ENCODE peak calls at places on chromosomes 2 and 18, in seven cellular contexts. O is tibial nerve; L is dorsolateral prefrontal cortex; B is effector memory CD4-positive, alpha-beta T cell; I is fibroblast of lung; E is CD4-positive, CD25-positive, alpha-beta regulatory T cell; R is WERI-Rb-1. J is an unnamed sample.

GRCh38 chr18:58438161-58438983 is 190.5 kb downstream of the ALPK2 start:
- DNase-seq in E (peak), L (no peak), B (no peak), O (no peak), R (no peak), I (peak), J (no peak)

GRCh38 chr18:79766308-79766707 is 31.4 kb upstream of the KCNG2 start:
- DNase-seq in L (peak), E (no peak), R (no peak), B (no peak), I (no peak), O (no peak), J (no peak)

GRCh38 chr2:192267484-192267883 is 72.8 kb upstream of the TMEFF2 start:
- DNase-seq in O (no peak), E (no peak), L (no peak), R (no peak), I (peak), B (no peak), J (no peak)

GRCh38 chr2:128591841-128592822 is 273.5 kb upstream of the HS6ST1 start:
- DNase-seq in E (no peak), O (no peak), I (no peak), R (no peak), B (no peak), L (no peak), J (no peak)

GRCh38 chr2:219404954-219405353 is 13.2 kb upstream of the DES start:
- DNase-seq in E (no peak), L (no peak), O (no peak), R (peak), I (no peak), B (no peak), J (no peak)

GRCh38 chr2:219183151-219183757 is 5.2 kb downstream of the RETREG2 start:
- DNase-seq in O (no peak), R (no peak), E (no peak), B (no peak), I (no peak), L (no peak), J (no peak)

GRCh38 chr2:145065278-145065677 is 545.4 kb upstream of the ZEB2 start:
- DNase-seq in R (no peak), I (no peak), O (no peak), B (no peak), L (peak), E (no peak), J (no peak)

GRCh38 chr2:196173505-196173904 is 2.1 kb upstream of the STK17B start:
- DNase-seq in I (peak), R (no peak), E (no peak), L (no peak), B (no peak), O (no peak), J (no peak)

GRCh38 chr2:33236457-33236856 is 240.0 kb upstream of the RASGRP3 start:
- DNase-seq in L (no peak), R (no peak), I (peak), B (no peak), O (no peak), E (no peak), J (no peak)

GRCh38 chr2:67346718-67347407 is 50.3 kb upstream of the ETAA1 start:
- DNase-seq in I (peak), R (no peak), E (no peak), L (no peak), O (no peak), B (no peak), J (no peak)

GRCh38 chr18:42048150-42048549 is 93.1 kb downstream of the PIK3C3 start:
- DNase-seq in I (peak), R (no peak), B (no peak), L (no peak), O (no peak), E (no peak), J (no peak)

GRCh38 chr18:12516049-12516677 is 108.4 kb downstream of the PRELID3A start:
- DNase-seq in B (no peak), E (no peak), I (no peak), L (no peak), O (no peak), R (no peak), J (no peak)

DNA sequence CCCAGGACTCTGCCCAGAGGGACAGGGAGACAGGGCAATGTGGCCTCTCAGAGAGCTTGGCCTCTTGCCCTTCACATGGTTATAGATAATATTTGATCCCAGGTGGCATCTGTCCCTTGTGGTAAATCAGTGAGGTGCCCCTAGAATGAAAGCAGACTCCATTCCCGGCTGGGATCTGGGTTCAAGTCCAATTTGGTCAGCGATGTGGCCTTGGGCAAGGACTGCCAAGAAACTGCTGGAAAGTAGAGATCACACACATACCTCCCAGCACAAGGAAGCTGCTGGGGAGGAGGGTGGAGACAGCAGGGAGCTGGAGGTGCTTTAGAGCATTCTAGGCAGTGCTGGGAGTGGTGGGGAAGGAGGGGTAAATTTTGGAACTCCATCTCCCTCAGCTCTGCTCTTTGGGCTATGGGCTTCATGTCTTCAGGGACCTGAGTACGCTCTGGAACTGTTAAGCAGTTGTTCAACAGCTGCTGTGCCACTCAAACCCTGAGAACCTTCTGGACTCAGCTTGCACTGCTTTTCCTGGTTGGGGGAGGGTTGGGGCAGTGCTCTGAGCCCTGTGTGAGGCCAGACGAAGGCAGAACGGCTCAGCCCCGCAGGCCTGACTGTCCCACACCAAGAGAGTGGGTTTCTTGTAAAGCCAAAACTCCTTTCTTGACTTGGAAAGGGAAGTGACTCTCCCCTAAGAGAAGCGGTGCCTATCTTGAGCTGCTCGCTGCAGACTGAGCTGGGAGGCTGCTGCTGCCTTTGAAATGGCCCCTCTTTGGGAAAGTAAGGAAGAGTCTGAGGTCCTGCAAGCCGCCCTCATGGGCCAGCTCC is 23.0 kb downstream of the INPP5D start:
- DNase-seq in B (no peak), E (no peak), I (no peak), R (no peak), O (no peak), L (no peak), J (no peak)
- H3K27ac ChIP-seq in B (peak), E (peak), I (no peak), R (no peak), O (peak), L (peak), J (peak)

DNA sequence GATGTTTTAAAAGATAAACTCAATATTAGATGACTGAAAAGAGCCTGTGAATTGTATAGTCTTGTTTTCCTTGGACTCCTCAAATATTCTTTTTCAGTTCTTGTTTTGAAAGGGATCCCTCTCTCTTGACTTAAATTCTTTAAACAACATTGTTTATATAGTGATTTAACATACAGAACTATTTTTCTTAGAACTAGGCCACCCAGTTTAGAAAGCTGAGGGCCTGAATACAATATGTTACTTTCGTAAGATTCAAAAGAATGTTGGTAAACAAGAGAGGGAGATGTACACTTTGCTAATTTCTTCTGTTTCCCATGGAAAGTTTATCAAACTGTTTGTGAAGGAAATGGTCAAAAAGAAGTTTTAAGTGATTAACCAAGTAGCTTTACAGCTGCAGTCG is 5.5 kb upstream of the TSPYL6 start:
- DNase-seq in I (no peak), O (no peak), L (no peak), R (no peak), E (no peak), B (no peak), J (no peak)
- H3K27ac ChIP-seq in I (no peak), O (no peak), L (no peak), R (no peak), E (no peak), B (no peak), J (no peak)

GRCh38 chr2:133342283-133342895 is 225.9 kb downstream of the NCKAP5 start:
- DNase-seq in B (no peak), L (no peak), E (no peak), O (no peak), R (peak), I (no peak), J (no peak)
- H3K27ac ChIP-seq in B (no peak), L (no peak), E (no peak), O (no peak), R (no peak), I (no peak), J (no peak)

DNA sequence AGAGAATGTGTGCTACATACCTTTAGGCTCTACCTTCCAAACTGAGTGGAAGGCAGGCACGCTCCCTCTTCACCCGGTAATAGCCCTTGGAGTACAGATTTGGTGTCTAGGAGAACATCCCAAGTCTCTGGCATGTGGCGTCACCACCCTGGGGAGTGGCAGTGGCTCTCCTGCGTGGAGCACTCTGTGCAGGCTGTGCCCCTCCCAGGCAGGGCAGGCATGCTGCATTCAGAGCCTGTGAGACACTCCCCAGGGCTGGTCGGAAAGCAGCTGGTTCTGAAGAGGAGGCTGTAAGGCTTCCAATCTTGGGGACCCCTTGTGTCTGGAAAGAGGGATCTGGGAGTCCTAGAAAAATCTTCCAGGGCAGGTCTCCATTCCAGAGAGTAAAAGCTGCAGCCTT is 193.3 kb downstream of the ANKRD30B start:
- DNase-seq in L (no peak), B (no peak), R (no peak), E (no peak), I (no peak), O (no peak), J (no peak)
- H3K27ac ChIP-seq in L (no peak), B (no peak), R (no peak), E (no peak), I (no peak), O (no peak), J (no peak)

GRCh38 chr18:54127759-54128378 is 96.6 kb downstream of the MBD2 start:
- DNase-seq in L (peak), I (peak), E (no peak), O (no peak), B (no peak), R (peak), J (no peak)

GRCh38 chr18:54130631-54131030 is 93.8 kb downstream of the MBD2 start:
- DNase-seq in L (no peak), B (no peak), O (no peak), E (no peak), I (no peak), R (no peak), J (no peak)

GRCh38 chr18:54130177-54130576 is 94.3 kb downstream of the MBD2 start:
- DNase-seq in R (no peak), L (no peak), B (no peak), O (no peak), E (no peak), I (no peak), J (no peak)

GRCh38 chr18:54125429-54125828 is 99.0 kb downstream of the MBD2 start:
- DNase-seq in L (no peak), R (no peak), B (no peak), O (no peak), E (no peak), I (no peak), J (no peak)

DNA sequence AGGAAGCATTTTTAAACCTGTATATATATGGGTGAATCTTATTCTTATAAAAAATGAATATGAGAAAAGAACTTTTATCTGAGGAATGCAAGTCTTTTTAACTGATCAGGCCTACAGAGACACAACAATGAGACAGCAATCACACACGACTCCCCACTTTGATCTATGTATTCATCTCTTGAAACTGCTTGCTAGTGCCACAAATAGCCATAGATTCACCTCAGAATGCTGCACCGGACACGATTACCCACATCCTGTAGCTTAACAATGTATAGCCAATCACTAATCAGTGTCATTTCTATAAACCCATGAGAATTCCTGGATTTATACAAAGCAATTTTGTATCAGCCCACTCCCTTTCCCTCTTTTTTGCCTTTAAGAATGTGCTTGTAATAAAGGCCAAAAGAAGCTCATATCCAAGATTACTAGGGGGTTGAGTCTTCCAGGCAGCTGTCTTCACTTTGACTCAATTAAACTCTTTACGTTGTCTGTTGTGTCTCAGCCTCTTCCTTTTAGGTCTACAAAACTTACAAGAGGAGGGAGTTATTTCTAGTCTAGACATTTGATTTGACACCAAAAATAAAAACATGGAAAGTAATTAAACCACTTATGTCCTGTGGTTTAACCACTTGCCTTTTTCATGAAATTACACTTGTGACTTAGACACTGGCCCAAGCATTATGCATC is 94.9 kb downstream of the MBD2 start:
- DNase-seq in B (no peak), O (no peak), R (no peak), L (no peak), E (peak), I (no peak), J (no peak)
- H3K27ac ChIP-seq in B (no peak), O (no peak), R (no peak), L (no peak), E (no peak), I (no peak), J (no peak)

GRCh38 chr2:222115296-222115695 is 183.5 kb downstream of the PAX3 start:
- DNase-seq in I (peak), O (no peak), B (no peak), R (no peak), E (no peak), L (no peak), J (no peak)

GRCh38 chr2:222120933-222121332 is 177.9 kb downstream of the PAX3 start:
- DNase-seq in B (no peak), E (no peak), I (no peak), R (no peak), O (no peak), L (no peak), J (no peak)
- H3K27ac ChIP-seq in B (no peak), E (no peak), I (no peak), R (no peak), O (no peak), L (no peak), J (no peak)

GRCh38 chr2:237884681-237885080 is 25.3 kb downstream of the RAMP1 start:
- DNase-seq in I (no peak), B (no peak), E (no peak), O (no peak), R (no peak), L (no peak), J (no peak)

GRCh38 chr2:237886702-237887481 is 27.5 kb downstream of the RAMP1 start:
- DNase-seq in L (no peak), R (no peak), O (peak), E (no peak), I (peak), B (no peak), J (no peak)

GRCh38 chr2:237885171-237885930 is 25.9 kb downstream of the RAMP1 start:
- DNase-seq in B (no peak), R (no peak), L (no peak), O (no peak), E (no peak), I (no peak), J (no peak)

GRCh38 chr2:237883951-237884392 is 24.5 kb downstream of the RAMP1 start:
- DNase-seq in R (no peak), B (no peak), O (no peak), I (no peak), L (no peak), E (no peak), J (no peak)

DNA sequence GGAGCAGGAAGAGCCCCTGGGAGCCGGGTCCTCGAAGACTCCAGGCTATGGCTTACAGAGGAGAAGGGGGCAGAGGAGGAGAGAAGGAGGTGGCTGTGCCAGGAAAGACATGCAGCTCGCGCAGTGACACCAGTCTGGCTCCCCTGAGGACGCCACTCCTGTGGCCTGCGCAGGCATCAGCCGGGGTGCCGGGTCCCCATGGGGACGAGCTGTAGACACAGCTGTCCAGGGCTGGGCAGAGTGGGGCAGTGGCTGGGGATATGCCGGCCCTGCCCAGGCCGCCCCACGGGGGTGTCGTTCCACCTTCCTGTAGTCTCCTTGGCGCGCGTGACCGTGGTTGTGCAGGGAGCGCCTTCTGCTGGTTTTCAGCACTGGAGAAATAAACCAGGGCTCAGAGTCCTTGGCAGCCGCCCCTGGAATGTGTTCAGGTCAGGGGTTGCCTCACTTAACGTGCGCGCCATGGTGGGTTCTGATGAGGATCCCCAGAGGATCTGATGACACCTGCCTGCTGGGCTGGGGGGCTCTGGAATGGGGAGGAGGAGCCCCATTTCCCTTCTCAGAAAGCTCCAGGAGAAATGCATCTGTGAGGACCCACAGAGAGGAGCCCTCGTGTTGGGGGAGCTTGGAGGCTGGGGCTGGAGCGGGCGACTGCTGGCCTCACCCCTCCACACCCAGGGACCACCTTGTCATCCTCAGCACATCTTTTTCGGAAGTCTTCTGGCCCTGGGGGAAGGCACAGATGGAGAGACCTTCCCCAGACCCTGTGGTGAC is 26.7 kb downstream of the RAMP1 start:
- DNase-seq in O (peak), I (peak), R (no peak), L (no peak), B (no peak), E (no peak), J (no peak)
- H3K27ac ChIP-seq in O (no peak), I (no peak), R (no peak), L (peak), B (no peak), E (no peak), J (no peak)